ENCODE peak calls at places on chromosome 9, in four cellular contexts. E is mucosa of descending colon, P is lower lobe of right lung, S is upper lobe of right lung. Q is an unnamed sample. For H3K4me1, the result is how much of the 10 kb centered on the place peaks cover.

GRCh38 chr9:73869261-73869660 is 627.9 kb upstream of the RORB start:
- DNase-seq in E (no peak), S (no peak), P (no peak), Q (no peak)

GRCh38 chr9:4137234-4137633 is 162.6 kb downstream of the GLIS3 start:
- DNase-seq in S (no peak), P (no peak), E (no peak), Q (peak)

GRCh38 chr9:130327070-130327780 is 61.7 kb downstream of the HMCN2 start:
- DNase-seq in P (no peak), E (no peak), S (no peak), Q (peak)

GRCh38 chr9:16726718-16727451 is 143.6 kb downstream of the BNC2 start:
- DNase-seq in E (peak), S (peak), P (peak), Q (peak)

GRCh38 chr9:95816716-95817115 is 58.8 kb upstream of the ERCC6L2 start:
- DNase-seq in S (no peak), P (no peak), E (no peak), Q (no peak)

GRCh38 chr9:69243116-69243515 is 69.0 kb downstream of the TJP2 start:
- DNase-seq in P (no peak), E (no peak), S (no peak), Q (no peak)

GRCh38 chr9:2257530-2257929 is 242.4 kb downstream of the SMARCA2 start:
- DNase-seq in E (no peak), S (no peak), P (no peak), Q (no peak)

GRCh38 chr9:21465859-21466518 is 16.1 kb downstream of the IFNE start:
- DNase-seq in S (no peak), P (no peak), E (no peak), Q (peak)

GRCh38 chr9:99465231-99465891 is 243.3 kb downstream of the SEC61B start:
- DNase-seq in E (no peak), S (no peak), P (no peak), Q (no peak)

GRCh38 chr9:120710110-120710981 is 3.9 kb downstream of the MEGF9 start:
- DNase-seq in S (no peak), E (no peak), P (no peak), Q (no peak)

GRCh38 chr9:120711354-120711753 is 2.9 kb downstream of the MEGF9 start:
- DNase-seq in P (no peak), E (no peak), S (no peak), Q (no peak)

GRCh38 chr9:120713257-120714087 is 798 bp downstream of the MEGF9 start:
- DNase-seq in P (peak), E (peak), S (peak), Q (no peak)

GRCh38 chr9:120712539-120713031 is 1.7 kb downstream of the MEGF9 start:
- DNase-seq in E (no peak), P (no peak), S (no peak), Q (no peak)

GRCh38 chr9:120711841-120712538 is 2.3 kb downstream of the MEGF9 start:
- DNase-seq in S (no peak), E (no peak), P (no peak), Q (no peak)
- H3K4me3 ChIP-seq in S (peak), E (no peak), P (peak), Q (no peak)

DNA sequence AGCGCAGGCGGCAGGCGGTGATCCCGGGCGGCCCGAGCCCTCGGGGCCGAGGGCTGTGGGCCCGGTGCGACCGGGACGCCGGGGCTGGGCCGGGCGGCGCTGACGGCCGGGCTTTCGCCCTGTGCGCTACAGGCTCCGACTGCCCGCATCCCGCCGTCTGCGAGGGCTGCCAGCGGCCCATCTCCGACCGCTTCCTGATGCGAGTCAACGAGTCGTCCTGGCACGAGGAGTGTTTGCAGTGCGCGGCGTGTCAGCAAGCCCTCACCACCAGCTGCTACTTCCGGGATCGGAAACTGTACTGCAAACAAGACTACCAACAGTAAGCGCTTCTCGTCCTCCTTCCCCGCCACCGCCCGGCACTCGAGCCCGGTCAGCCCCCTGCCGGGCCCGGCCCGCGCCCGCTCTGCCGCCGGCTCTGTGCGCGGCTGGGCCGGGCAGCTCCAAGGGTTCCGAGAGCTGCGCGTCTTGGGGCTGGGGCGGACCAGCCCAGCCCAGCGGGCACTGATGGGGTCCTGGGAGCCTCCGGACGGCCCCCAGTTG is 1.6 kb downstream of the LMX1B start:
- DNase-seq in P (peak), S (peak), E (peak), Q (no peak)
- H3K4me1 ChIP-seq in P (under half), S (under half), E (under half), Q (under half)

DNA sequence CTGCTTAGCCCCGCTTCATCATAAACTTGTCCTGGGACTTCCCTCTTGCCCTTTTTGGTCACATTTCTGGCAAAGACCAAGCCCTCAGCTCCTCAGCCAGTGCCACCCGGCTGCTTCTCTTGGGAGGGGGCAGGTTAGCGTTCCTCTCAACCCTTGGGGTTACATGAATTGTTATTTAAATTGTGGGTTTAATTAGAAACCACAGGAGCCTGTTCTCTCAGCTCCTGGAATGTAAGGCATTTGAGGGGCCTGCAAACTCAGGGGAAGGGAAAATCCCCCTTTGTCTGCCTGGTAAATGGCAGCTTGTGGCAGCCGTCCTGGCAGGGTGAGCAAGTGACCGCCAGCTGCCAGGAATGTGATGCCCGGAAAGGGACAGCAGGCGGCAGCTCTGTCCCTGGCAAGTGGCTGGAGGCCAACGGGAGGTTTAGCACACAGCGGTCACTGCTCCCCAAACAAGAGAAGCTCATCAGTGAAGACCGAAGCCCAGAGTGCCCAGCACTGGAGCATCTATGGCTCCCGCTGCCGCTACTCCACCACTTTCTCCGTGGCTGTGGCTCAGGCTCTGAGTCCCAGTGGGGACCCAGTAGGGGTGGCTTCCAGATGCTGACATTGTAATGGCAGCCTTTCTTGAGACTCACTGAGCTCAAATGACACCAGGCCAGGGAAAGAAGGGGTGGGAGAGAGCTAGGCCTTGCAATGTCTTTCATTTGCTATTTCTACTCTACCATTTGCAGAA is 51.7 kb downstream of the SHB start:
- DNase-seq in S (peak), E (no peak), P (peak), Q (peak)
- H3K4me3 ChIP-seq in S (no peak), E (no peak), P (no peak), Q (no peak)

GRCh38 chr9:136542246-136543041 is 3.4 kb downstream of the NOTCH1 start:
- DNase-seq in S (no peak), E (no peak), P (no peak), Q (no peak)
- H3K4me1 ChIP-seq in S (half or more), E (half or more), P (half or more), Q (under half)

GRCh38 chr9:127779136-127779981 is 893 bp upstream of the SH2D3C start:
- DNase-seq in S (no peak), P (no peak), E (peak), Q (no peak)
- H3K4me3 ChIP-seq in S (peak), P (peak), E (no peak), Q (no peak)

GRCh38 chr9:104903609-104904008 is 24.3 kb downstream of the ABCA1 start:
- DNase-seq in E (no peak), P (no peak), S (no peak), Q (no peak)

GRCh38 chr9:104905153-104905901 is 22.6 kb downstream of the ABCA1 start:
- DNase-seq in S (no peak), P (no peak), E (no peak), Q (no peak)

GRCh38 chr9:104900324-104900723 is 27.6 kb downstream of the ABCA1 start:
- DNase-seq in P (no peak), S (no peak), E (no peak), Q (no peak)

GRCh38 chr9:104899759-104900247 is 28.2 kb downstream of the ABCA1 start:
- DNase-seq in S (no peak), E (no peak), P (no peak), Q (no peak)

GRCh38 chr9:104900871-104901270 is 27.1 kb downstream of the ABCA1 start:
- DNase-seq in E (no peak), P (no peak), S (no peak), Q (no peak)
- H3K4me1 ChIP-seq in E (under half), P (under half), S (under half), Q (under half)

DNA sequence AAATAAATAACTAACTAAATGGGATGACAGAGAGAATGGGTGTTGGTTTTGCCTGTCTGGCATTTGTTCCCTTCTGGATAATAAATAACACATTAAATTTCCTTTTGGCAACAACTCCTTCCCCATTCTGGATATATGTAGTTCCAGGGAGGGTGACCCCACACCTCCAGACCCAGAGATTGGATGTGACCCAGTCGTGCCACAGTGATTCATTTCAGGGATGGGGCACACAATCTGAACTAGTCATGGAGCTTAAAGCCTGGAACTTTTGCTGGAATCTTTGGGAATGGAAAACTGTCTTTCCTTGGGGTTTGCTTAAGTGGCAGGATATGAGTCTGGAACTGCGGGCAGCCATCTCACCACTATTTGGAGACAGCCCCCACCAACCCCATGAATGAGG is 11.3 kb downstream of the KLF9 start:
- DNase-seq in S (no peak), P (no peak), E (no peak), Q (no peak)
- H3K4me3 ChIP-seq in S (no peak), P (no peak), E (no peak), Q (no peak)